ENCODE peak calls at places on chromosomes 4 and X, in four cellular contexts. F is GM12878, O is K562, A is HepG2. Q is an unnamed sample.

GRCh38 chrX:136170109-136170800 is 22.9 kb downstream of the FHL1 start:
- DNase-seq in F (no peak), O (no peak), A (no peak), Q (no peak)

GRCh38 chrX:69189972-69190371 is 24.7 kb upstream of the PJA1 start:
- DNase-seq in F (no peak), O (no peak), A (no peak), Q (no peak)

GRCh38 chrX:13376857-13377441 is 57.1 kb upstream of the ATXN3L start:
- DNase-seq in F (no peak), O (no peak), A (no peak), Q (no peak)

GRCh38 chr4:187393546-187394344 is 601.8 kb upstream of the ZFP42 start:
- DNase-seq in F (no peak), O (no peak), A (no peak), Q (no peak)

GRCh38 chrX:52425710-52426245 is 57.0 kb downstream of the XAGE2 start:
- DNase-seq in F (no peak), O (no peak), A (no peak), Q (no peak)

GRCh38 chr4:88457307-88458090 is 580 bp downstream of the HERC5 start:
- DNase-seq in F (no peak), O (no peak), A (no peak), Q (peak)

GRCh38 chrX:120794525-120794975 is 81.1 kb downstream of the CT47B1 start:
- DNase-seq in F (no peak), O (no peak), A (no peak), Q (no peak)

GRCh38 chr4:140839396-140839795 is 83.2 kb upstream of the TBC1D9 start:
- DNase-seq in F (no peak), O (no peak), A (no peak), Q (no peak)

GRCh38 chr4:155946486-155946885 is 7.2 kb downstream of the CTSO start:
- DNase-seq in F (no peak), O (no peak), A (no peak), Q (no peak)

GRCh38 chr4:68368566-68369473 is 18.9 kb upstream of the YTHDC1 start:
- DNase-seq in F (no peak), O (no peak), A (no peak), Q (no peak)

GRCh38 chr4:81042578-81043365 is 12.3 kb downstream of the BMP3 start:
- DNase-seq in F (no peak), O (no peak), A (no peak), Q (no peak)

GRCh38 chr4:174575436-174575835 is 53.1 kb upstream of the HPGD start:
- DNase-seq in F (no peak), O (no peak), A (no peak), Q (no peak)

GRCh38 chrX:18424482-18425198 is 768 bp upstream of the CDKL5 start:
- DNase-seq in F (no peak), O (no peak), A (no peak), Q (peak)

GRCh38 chrX:115333446-115333845 is 43.9 kb downstream of the LUZP4 start:
- DNase-seq in F (no peak), O (no peak), A (no peak), Q (no peak)

GRCh38 chrX:131987252-131987651 is 35.9 kb upstream of the STK26 start:
- DNase-seq in F (peak), O (no peak), A (no peak), Q (no peak)

GRCh38 chr4:153014460-153014859 is 78.3 kb downstream of the FHDC1 start:
- DNase-seq in F (no peak), O (no peak), A (no peak), Q (no peak)

GRCh38 chrX:38999967-39000745 is 198.9 kb downstream of the MID1IP1 start:
- DNase-seq in F (no peak), O (no peak), A (no peak), Q (no peak)

GRCh38 chr4:2330119-2331042 is 68.5 kb upstream of the MXD4 start:
- DNase-seq in F (no peak), O (no peak), A (no peak), Q (peak)

GRCh38 chr4:10164877-10165283 is 48.3 kb upstream of the WDR1 start:
- DNase-seq in F (no peak), O (peak), A (peak), Q (peak)

GRCh38 chrX:108270280-108270679 is 167.9 kb downstream of the COL4A6 start:
- DNase-seq in F (no peak), O (no peak), A (no peak), Q (no peak)

GRCh38 chr4:102311407-102311806 is 33.9 kb downstream of the SLC39A8 start:
- DNase-seq in F (no peak), O (no peak), A (no peak), Q (no peak)

GRCh38 chr4:20095805-20096541 is 155.7 kb upstream of the SLIT2 start:
- DNase-seq in F (no peak), O (no peak), A (no peak), Q (no peak)

GRCh38 chr4:42541647-42542046 is 115.3 kb downstream of the ATP8A1 start:
- DNase-seq in F (no peak), O (no peak), A (no peak), Q (no peak)

GRCh38 chr4:19380600-19380999 is 871.1 kb upstream of the SLIT2 start:
- DNase-seq in F (no peak), O (no peak), A (no peak), Q (no peak)

GRCh38 chr4:74108457-74109115 is 9.6 kb upstream of the CXCL2 start:
- DNase-seq in F (no peak), O (no peak), A (no peak), Q (no peak)

GRCh38 chr4:9867746-9868425 is 86.5 kb downstream of the DRD5 start:
- DNase-seq in F (no peak), O (no peak), A (no peak), Q (no peak)

GRCh38 chrX:23317799-23318724 is 16.6 kb upstream of the PTCHD1 start:
- DNase-seq in F (no peak), O (peak), A (no peak), Q (peak)

GRCh38 chr4:2626231-2626630 is 89.8 kb downstream of the FAM193A start:
- DNase-seq in F (no peak), O (no peak), A (no peak), Q (no peak)

GRCh38 chrX:11446331-11446730 is 153.1 kb downstream of the AMELX start:
- DNase-seq in F (no peak), O (no peak), A (no peak), Q (no peak)

GRCh38 chrX:6163761-6164160 is 64.9 kb downstream of the NLGN4X start:
- DNase-seq in F (no peak), O (no peak), A (no peak), Q (no peak)

GRCh38 chrX:25156323-25156722 is 140.6 kb upstream of the ARX start:
- DNase-seq in F (no peak), O (no peak), A (no peak), Q (no peak)

GRCh38 chrX:40174594-40175415 is 77.0 kb upstream of the BCOR start:
- DNase-seq in F (no peak), O (no peak), A (peak), Q (no peak)
- TF ChIP-seq FOXK2 in F (no peak), O (no peak), A (no peak), Q (no peak)

DNA sequence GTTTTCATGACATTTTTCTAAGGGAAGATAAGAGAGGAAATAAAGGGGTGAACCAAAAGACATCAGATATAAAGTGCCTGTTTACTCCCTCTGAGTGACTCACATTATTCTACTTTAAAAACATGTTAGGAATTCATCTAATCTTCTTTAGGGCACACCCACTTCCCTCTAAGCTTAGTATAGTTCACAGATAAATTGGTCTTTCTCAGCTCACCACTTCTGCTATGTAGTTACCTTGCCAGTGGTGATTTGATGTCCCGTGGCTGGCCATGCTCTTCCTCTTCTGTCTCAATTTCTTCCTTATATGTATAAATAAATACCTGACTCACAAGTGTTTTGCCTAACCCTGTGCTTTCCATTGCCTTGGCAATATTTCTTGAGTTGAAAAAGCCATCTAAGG is 96.8 kb downstream of the PDLIM5 start:
- DNase-seq in F (no peak), O (peak), A (peak), Q (no peak)
- TF ChIP-seq FOXK2 in F (no peak), O (peak), A (no peak), Q (no peak)

GRCh38 chr4:5785806-5786680 is 75.0 kb downstream of the EVC start:
- DNase-seq in F (no peak), O (no peak), A (no peak), Q (no peak)
- TF ChIP-seq FOXK2 in F (no peak), O (no peak), A (no peak), Q (no peak)

DNA sequence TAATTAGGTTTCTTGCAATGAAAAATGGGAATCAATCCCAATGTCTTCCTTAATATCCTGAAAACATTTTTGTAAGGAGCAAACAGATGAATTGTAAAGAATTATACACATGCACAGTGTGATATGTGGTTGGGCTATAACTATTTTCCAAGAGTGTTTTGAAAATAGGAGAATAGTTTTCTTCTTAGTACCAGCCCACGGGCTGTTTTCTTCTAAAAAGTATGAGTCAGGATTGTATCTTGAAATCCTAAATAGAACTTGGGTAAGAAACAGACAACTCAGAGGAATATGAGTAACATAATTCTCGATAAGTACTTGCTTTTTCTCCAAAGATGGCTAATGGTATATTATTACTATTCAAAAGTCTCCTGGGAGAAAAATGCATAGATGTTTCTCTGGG is 136.7 kb downstream of the MAGEC2 start:
- DNase-seq in F (no peak), O (no peak), A (no peak), Q (no peak)
- TF ChIP-seq FOXK2 in F (no peak), O (no peak), A (no peak), Q (no peak)

GRCh38 chr4:53068755-53069154 is 206.6 kb downstream of the RASL11B start:
- DNase-seq in F (no peak), O (no peak), A (peak), Q (no peak)
- TF ChIP-seq FOXK2 in F (no peak), O (no peak), A (no peak), Q (no peak)

DNA sequence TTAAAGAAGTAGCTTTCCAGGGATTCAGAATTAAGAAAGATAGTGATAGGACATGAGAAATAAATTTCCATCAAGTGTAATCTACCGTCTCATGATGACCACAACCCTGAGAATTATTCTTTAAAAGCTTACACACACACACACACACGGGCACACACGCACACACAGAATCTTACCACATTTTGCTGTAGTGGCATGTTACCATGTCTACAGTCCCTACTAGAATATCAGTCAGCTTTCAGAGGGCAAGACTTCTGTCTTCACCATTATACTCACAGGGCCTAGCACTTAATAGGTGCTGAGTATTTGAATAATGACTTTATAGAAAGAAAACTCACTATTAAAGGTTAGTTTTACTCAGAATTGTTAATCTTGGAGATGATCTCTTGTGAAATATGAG is 15.4 kb downstream of the CMC4 start:
- DNase-seq in F (no peak), O (no peak), A (no peak), Q (no peak)
- TF ChIP-seq FOXK2 in F (no peak), O (no peak), A (no peak), Q (no peak)

GRCh38 chrX:109890910-109891502 is 111.9 kb upstream of the TMEM164 start:
- DNase-seq in F (no peak), O (peak), A (peak), Q (peak)
- TF ChIP-seq FOXK2 in F (no peak), O (no peak), A (no peak), Q (no peak)

GRCh38 chr4:97412331-97412730 is 730.9 kb downstream of the STPG2 start:
- DNase-seq in F (no peak), O (no peak), A (no peak), Q (no peak)

DNA sequence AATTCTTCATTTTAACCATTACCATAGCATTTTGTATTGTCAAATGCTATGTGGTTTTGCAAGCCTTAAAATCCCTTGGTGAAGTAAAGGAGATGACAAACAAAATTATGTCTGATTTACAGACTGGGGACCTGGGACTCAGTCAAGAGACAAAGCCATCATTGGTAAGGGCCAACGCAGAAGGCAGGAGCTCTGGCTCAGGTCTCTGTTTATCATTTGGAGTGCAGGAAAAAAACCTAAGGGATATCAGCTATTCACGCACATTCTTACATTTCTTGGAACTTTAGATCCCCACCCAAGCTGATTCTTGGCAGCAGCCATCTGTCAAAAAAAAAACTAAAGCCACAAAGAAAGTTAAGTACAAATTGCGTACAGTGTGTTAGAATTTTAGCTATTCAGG is 731.9 kb downstream of the STPG2 start:
- DNase-seq in F (no peak), O (no peak), A (no peak), Q (no peak)
- TF ChIP-seq FOXK2 in F (no peak), O (no peak), A (no peak), Q (no peak)

GRCh38 chr4:139241784-139242151 is 38.3 kb downstream of the MGARP start:
- DNase-seq in F (no peak), O (no peak), A (no peak), Q (no peak)

GRCh38 chr4:139242511-139243051 is 37.4 kb downstream of the MGARP start:
- DNase-seq in F (no peak), O (no peak), A (no peak), Q (no peak)

GRCh38 chr4:139245590-139245989 is 34.4 kb downstream of the MGARP start:
- DNase-seq in F (no peak), O (no peak), A (no peak), Q (no peak)

GRCh38 chr4:139246166-139246565 is 33.9 kb downstream of the MGARP start:
- DNase-seq in F (no peak), O (no peak), A (no peak), Q (no peak)

GRCh38 chr4:139243448-139244365 is 36.3 kb downstream of the MGARP start:
- DNase-seq in F (no peak), O (no peak), A (peak), Q (peak)
- TF ChIP-seq FOXK2 in F (no peak), O (no peak), A (no peak), Q (no peak)

GRCh38 chrX:10414872-10415703 is 205.3 kb downstream of the MID1 start:
- DNase-seq in F (no peak), O (no peak), A (no peak), Q (no peak)
- TF ChIP-seq FOXK2 in F (no peak), O (no peak), A (no peak), Q (no peak)

Q was measured in HEK293T.